ENCODE peak calls at places on chromosomes 3 and 15, in ten cellular contexts. K is activated CD8-positive, alpha-beta memory T cell treated with anti-CD3 and anti-CD28 coated beads for 24 hours; U is cardiac fibroblast; V is HS-5; O is fibroblast of gingiva; W is occipital lobe; F is NCI-H2081; H is myocyte; C is stimulated activated naive CD8-positive, alpha-beta T cell treated with anti-CD3 and anti-CD28 coated beads, Interleukin-15, amount 100 ng/mL, for 72 hours; D is left lung. A is an unnamed sample.

GRCh38 chr3:139173372-139174108 is 128.8 kb upstream of the PRR23C start:
- DNase-seq in F (no peak), W (peak; percentile 18), V (no peak), C (no peak), D (no peak), O (peak; percentile 44), U (no peak), K (no peak), H (peak; percentile 80), A (peak; percentile 41)

GRCh38 chr3:9786209-9786739 is 6.0 kb downstream of the TADA3 start:
- DNase-seq in F (no peak), O (no peak), W (no peak), U (no peak), K (no peak), V (no peak), C (no peak), D (no peak), H (no peak), A (no peak)

GRCh38 chr15:66633851-66634250 is 68.1 kb upstream of the LCTL start:
- DNase-seq in H (no peak), U (no peak), F (no peak), C (no peak), O (no peak), K (no peak), W (no peak), V (no peak), D (no peak), A (no peak)

GRCh38 chr3:59320080-59320479 is 270.3 kb upstream of the CFAP20DC start:
- DNase-seq in O (no peak), D (no peak), C (no peak), K (no peak), W (no peak), F (peak; percentile 15), V (no peak), H (no peak), U (no peak), A (no peak)

GRCh38 chr3:134803051-134803505 is 8.0 kb downstream of the EPHB1 start:
- DNase-seq in V (no peak), O (no peak), U (no peak), C (peak; percentile 29), K (no peak), F (no peak), D (no peak), H (no peak), W (no peak), A (no peak)

GRCh38 chr3:10205461-10206165 is 40.9 kb downstream of the IRAK2 start:
- DNase-seq in W (no peak), F (no peak), K (no peak), D (no peak), V (peak; percentile 95), H (peak; percentile 77), U (peak; percentile 89), C (no peak), O (peak; percentile 92), A (peak; percentile 93)

GRCh38 chr3:183158552-183159006 is 4.0 kb downstream of the LAMP3 start:
- DNase-seq in H (peak; percentile 40), O (no peak), U (peak; percentile 34), F (no peak), D (no peak), C (peak; percentile 46), K (peak; percentile 82), W (peak; percentile 13), V (no peak), A (no peak)

GRCh38 chr3:104412608-104413580 is 953.8 kb upstream of the ALCAM start:
- DNase-seq in V (no peak), H (no peak), C (no peak), D (no peak), U (peak; percentile 2), K (no peak), W (no peak), F (no peak), O (no peak), A (no peak)

GRCh38 chr3:138678874-138679392 is 70.4 kb downstream of the FAIM start:
- DNase-seq in D (no peak), O (no peak), H (no peak), C (no peak), K (no peak), U (no peak), W (no peak), V (no peak), F (no peak), A (no peak)

GRCh38 chr3:150920236-150920635 is 15.0 kb upstream of the MINDY4B start:
- DNase-seq in U (peak; percentile 5), F (no peak), C (no peak), O (no peak), H (no peak), D (no peak), K (no peak), V (no peak), W (no peak), A (no peak)

GRCh38 chr3:194276768-194277546 is 74.2 kb downstream of the CPN2 start:
- DNase-seq in C (no peak), W (no peak), U (peak; percentile 92), H (peak; percentile 33), K (no peak), F (peak; percentile 31), D (no peak), O (peak; percentile 79), V (no peak), A (peak; percentile 75)

GRCh38 chr15:73240864-73241499 is 127.8 kb downstream of the HCN4 start:
- DNase-seq in F (peak; percentile 71), C (peak; percentile 62), U (peak; percentile 79), W (no peak), D (no peak), K (peak; percentile 89), H (peak; percentile 72), O (peak; percentile 40), V (peak; percentile 35), A (peak; percentile 66)

GRCh38 chr15:98767692-98768091 is 119.4 kb downstream of the IGF1R start:
- DNase-seq in W (no peak), O (no peak), C (no peak), K (no peak), V (no peak), D (no peak), U (no peak), H (no peak), F (no peak), A (no peak)

GRCh38 chr15:73809728-73810501 is 56.8 kb upstream of the INSYN1 start:
- DNase-seq in F (peak; percentile 1), V (no peak), U (no peak), H (no peak), O (no peak), W (peak; percentile 56), K (no peak), C (no peak), D (no peak), A (no peak)

GRCh38 chr3:76565496-76566210 is 474.2 kb upstream of the ROBO2 start:
- DNase-seq in C (no peak), O (no peak), K (no peak), H (no peak), U (no peak), F (no peak), D (no peak), V (no peak), W (no peak), A (no peak)

GRCh38 chr3:194118920-194119319 is 17.0 kb upstream of the HES1 start:
- DNase-seq in D (no peak), K (no peak), W (no peak), H (no peak), C (no peak), O (no peak), V (no peak), F (no peak), U (no peak), A (no peak)

GRCh38 chr3:130896101-130896500 is 2.2 kb downstream of the ATP2C1 start:
- DNase-seq in C (peak; percentile 8), K (no peak), V (no peak), W (no peak), H (no peak), U (no peak), D (no peak), O (no peak), F (no peak), A (no peak)

GRCh38 chr3:6392123-6392522 is 468.8 kb upstream of the GRM7 start:
- DNase-seq in C (no peak), W (no peak), F (no peak), V (no peak), U (no peak), D (no peak), K (no peak), O (no peak), H (no peak), A (no peak)

GRCh38 chr15:39198044-39198625 is 382.7 kb upstream of the THBS1 start:
- DNase-seq in W (no peak), K (no peak), F (no peak), C (no peak), U (no peak), D (no peak), H (no peak), O (no peak), V (no peak), A (no peak)

GRCh38 chr15:80710635-80711553 is 15.8 kb downstream of the ABHD17C start:
- DNase-seq in K (no peak), W (no peak), O (no peak), H (peak; percentile 83), F (no peak), D (no peak), U (no peak), C (peak; percentile 60), V (no peak), A (no peak)

GRCh38 chr3:71103430-71103881 is 480.1 kb downstream of the FOXP1 start:
- DNase-seq in W (no peak), U (peak; percentile 78), H (no peak), O (peak; percentile 80), D (peak; percentile 83), C (no peak), V (peak; percentile 68), F (peak; percentile 59), K (no peak), A (peak; percentile 94)

GRCh38 chr3:171806200-171807128 is 3.8 kb downstream of the PLD1 start:
- DNase-seq in F (no peak), H (peak; percentile 31), C (no peak), U (peak; percentile 78), V (peak; percentile 28), K (no peak), W (no peak), O (peak; percentile 94), D (no peak), A (peak; percentile 91)

GRCh38 chr15:60003243-60004018 is 680 bp upstream of the FOXB1 start:
- DNase-seq in V (no peak), W (no peak), D (no peak), C (no peak), K (peak; percentile 66), U (no peak), H (no peak), O (no peak), F (peak; percentile 7), A (no peak)

GRCh38 chr3:177724020-177724638 is 526.8 kb upstream of the TBL1XR1 start:
- DNase-seq in K (no peak), H (peak; percentile 96), C (no peak), W (no peak), O (peak; percentile 95), D (no peak), U (peak; percentile 84), F (peak; percentile 70), V (no peak), A (peak; percentile 44)

GRCh38 chr3:31275583-31275982 is 257.1 kb upstream of the STT3B start:
- DNase-seq in H (no peak), O (no peak), F (no peak), U (no peak), W (no peak), K (no peak), V (no peak), C (no peak), D (no peak), A (no peak)

A was measured in endothelial cell of umbilical vein.